ENCODE peak calls at places on chromosomes 13 and 19, in five cellular contexts. C is progenitor cell of endocrine pancreas, X is IMR-90, E is PC-3, L is cardiac muscle cell. N is an unnamed sample.

GRCh38 chr13:113273856-113274590 is 23.0 kb upstream of the LAMP1 start:
- DNase-seq in C (no peak), X (peak), E (peak), L (peak), N (peak)

GRCh38 chr19:6066661-6067646 is 43.3 kb downstream of the RFX2 start:
- DNase-seq in C (peak), X (peak), E (peak), L (peak), N (peak)

GRCh38 chr19:40691421-40692211 is 1.2 kb upstream of the NUMBL start:
- DNase-seq in C (no peak), X (no peak), E (no peak), L (no peak), N (no peak)

GRCh38 chr19:38650180-38650775 is 2.8 kb downstream of the ACTN4 start:
- DNase-seq in C (no peak), X (no peak), E (no peak), L (no peak), N (no peak)

GRCh38 chr19:48954595-48955307 is at the start of gene BAX:
- DNase-seq in C (peak), X (peak), E (peak), L (peak), N (peak)

GRCh38 chr19:14366529-14366928 is 14.7 kb upstream of the ADGRE5 start:
- DNase-seq in C (peak), X (peak), E (peak), L (peak), N (peak)

GRCh38 chr19:43934055-43934984 is 762 bp downstream of the ZNF45 start:
- DNase-seq in C (no peak), X (peak), E (peak), L (peak), N (peak)

GRCh38 chr19:37763488-37763887 is 15.9 kb downstream of the ZNF573 start:
- DNase-seq in C (no peak), X (peak), E (peak), L (peak), N (peak)

GRCh38 chr13:22703601-22704209 is 477.1 kb upstream of the SGCG start:
- DNase-seq in C (no peak), X (no peak), E (peak), L (no peak), N (no peak)

GRCh38 chr19:55322495-55322894 is 2.6 kb downstream of the TMEM150B start:
- DNase-seq in C (no peak), X (no peak), E (no peak), L (no peak), N (no peak)

GRCh38 chr19:10784257-10784656 is 51.8 kb downstream of the TMED1 start:
- DNase-seq in C (no peak), X (no peak), E (no peak), L (no peak), N (no peak)

GRCh38 chr19:10782795-10783194 is 53.2 kb downstream of the TMED1 start:
- DNase-seq in C (no peak), X (no peak), E (no peak), L (no peak), N (no peak)

GRCh38 chr19:10774893-10775292 is 57.0 kb downstream of the DNM2 start:
- DNase-seq in C (no peak), X (no peak), E (no peak), L (no peak), N (no peak)

GRCh38 chr19:10776900-10777650 is 58.9 kb downstream of the TMED1 start:
- DNase-seq in C (no peak), X (no peak), E (no peak), L (no peak), N (no peak)

DNA sequence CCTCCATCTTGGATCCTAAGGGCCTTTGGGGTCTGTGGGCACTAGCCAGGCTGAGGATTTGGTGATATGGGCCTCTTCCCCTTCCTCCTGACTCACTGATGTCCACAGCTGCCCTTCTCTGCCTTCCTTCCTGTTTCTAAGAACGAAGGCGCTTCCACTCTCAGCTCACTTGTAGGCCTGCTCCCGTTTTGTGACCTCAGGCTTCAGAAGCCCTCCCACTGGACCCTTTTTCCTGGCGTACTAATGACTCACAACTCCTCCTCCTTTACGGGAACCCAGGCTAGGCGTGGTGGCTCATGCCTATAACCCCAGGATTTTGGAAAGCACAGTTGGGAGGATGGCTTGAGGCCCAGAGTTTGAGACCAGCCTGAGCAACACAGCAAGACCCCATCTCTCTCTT is 55.6 kb downstream of the TMED1 start:
- DNase-seq in C (no peak), X (peak), E (no peak), L (peak), N (no peak)
- TF ChIP-seq CTCF in C (no peak), X (no peak), E (no peak), L (no peak), N (no peak)

DNA sequence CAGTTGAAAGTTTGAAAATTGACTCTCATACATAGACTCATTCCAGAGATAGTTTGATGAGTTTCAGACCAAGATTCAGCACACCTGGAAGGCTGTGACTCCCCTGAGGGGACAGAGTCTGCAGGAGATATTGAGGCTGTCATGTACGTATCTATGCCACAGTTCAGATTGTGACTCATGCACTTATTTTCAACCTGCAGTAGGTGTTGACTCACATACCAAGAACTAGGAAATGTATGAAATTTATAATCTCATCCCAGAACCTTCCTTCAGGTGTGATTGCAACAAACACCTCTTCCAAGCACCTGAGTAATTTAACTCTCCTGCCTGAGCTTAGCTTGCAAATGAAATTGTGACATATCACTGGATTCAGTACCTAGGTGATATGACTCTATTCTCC is 64.4 kb upstream of the ZNF43 start:
- DNase-seq in C (no peak), X (no peak), E (no peak), L (no peak), N (no peak)
- TF ChIP-seq CTCF in C (no peak), X (no peak), E (no peak), L (no peak), N (no peak)

DNA sequence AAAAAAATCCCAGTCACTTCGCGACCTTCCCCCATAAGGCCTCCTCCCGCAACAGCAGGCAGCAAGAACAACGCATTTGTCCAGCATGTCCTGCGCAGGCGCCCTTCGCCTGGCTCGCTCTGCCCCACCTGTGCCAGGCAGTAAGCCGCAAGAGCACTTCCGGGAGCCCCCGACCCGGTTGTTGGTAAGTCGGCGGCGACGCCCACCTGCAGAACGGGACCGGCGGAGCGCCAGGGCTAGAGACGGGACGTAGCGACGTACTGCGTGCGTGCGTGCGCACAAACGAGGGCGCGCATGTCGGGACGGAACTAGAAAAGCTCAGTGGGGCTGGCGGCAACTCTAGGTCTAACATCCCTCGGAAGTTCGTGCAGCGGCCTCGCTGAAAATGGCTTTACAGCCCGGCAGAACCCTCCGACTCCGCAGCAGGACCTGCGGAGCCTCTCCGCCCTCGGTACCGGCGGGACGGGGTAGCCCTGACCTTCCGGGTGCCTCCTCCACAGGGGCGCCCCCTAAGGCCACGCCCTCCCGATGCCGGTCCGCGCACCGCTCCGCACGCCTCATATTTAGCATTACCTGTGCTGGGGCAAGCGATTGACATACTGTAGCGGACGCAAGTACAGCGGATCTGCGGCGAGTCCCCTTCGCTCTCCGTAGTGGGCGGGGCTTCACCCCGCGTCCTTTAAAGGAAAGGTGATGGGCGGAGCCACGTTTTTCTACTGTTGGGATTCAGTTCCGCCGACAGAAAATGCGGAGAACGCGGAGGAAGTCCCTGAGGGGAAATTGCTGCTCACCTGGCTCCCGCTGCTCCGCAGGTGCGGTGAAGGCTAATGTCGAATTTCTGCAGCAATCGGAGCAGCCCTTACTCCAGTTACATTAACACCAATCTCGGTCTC is at the start of gene MTIF3:
- DNase-seq in C (peak), X (peak), E (peak), L (peak), N (peak)
- TF ChIP-seq CTCF in C (no peak), X (no peak), E (no peak), L (no peak), N (peak)

GRCh38 chr19:17419491-17420266 is at the start of gene MVB12A:
- DNase-seq in C (peak), X (peak), E (peak), L (peak), N (peak)
- TF ChIP-seq CTCF in C (no peak), X (no peak), E (no peak), L (no peak), N (no peak)

GRCh38 chr19:45820413-45821102 is 5.5 kb upstream of the RSPH6A start:
- DNase-seq in C (no peak), X (no peak), E (no peak), L (no peak), N (no peak)
- TF ChIP-seq CTCF in C (no peak), X (no peak), E (no peak), L (no peak), N (no peak)

GRCh38 chr13:74136089-74136658 is 2.0 kb upstream of the KLF12 start:
- DNase-seq in C (peak), X (peak), E (peak), L (peak), N (peak)
- TF ChIP-seq CTCF in C (no peak), X (no peak), E (no peak), L (no peak), N (peak)

GRCh38 chr13:102402292-102402691 is 444 bp upstream of the FGF14 start:
- DNase-seq in C (no peak), X (peak), E (no peak), L (peak), N (no peak)
- TF ChIP-seq CTCF in C (no peak), X (no peak), E (no peak), L (no peak), N (no peak)